ENCODE peak calls at places on chromosomes 1 and 21, in six cellular contexts. H, S, A, M, R and Q are unnamed samples.

GRCh38 chr1:240212552-240212951 is 120.9 kb downstream of the FMN2 start:
- DNase-seq in M (no peak), S (no peak), R (no peak), A (no peak), H (no peak), Q (no peak)

GRCh38 chr1:183914283-183914682 is 109.4 kb downstream of the RGL1 start:
- DNase-seq in H (no peak), R (no peak), M (no peak), S (no peak), A (no peak), Q (no peak)

GRCh38 chr1:14095001-14095400 is 395.0 kb downstream of the PRDM2 start:
- DNase-seq in S (no peak), H (no peak), R (peak; percentile 20), A (no peak), M (no peak), Q (no peak)

GRCh38 chr1:224481601-224482000 is 47.0 kb upstream of the WDR26 start:
- DNase-seq in H (no peak), S (no peak), M (no peak), R (no peak), A (no peak), Q (no peak)

GRCh38 chr1:83060216-83060615 is 938.7 kb downstream of the TTLL7 start:
- DNase-seq in R (no peak), A (no peak), H (no peak), S (no peak), M (no peak), Q (no peak)

GRCh38 chr1:226110249-226111108 is 48.0 kb downstream of the H3-3A start:
- DNase-seq in M (peak; percentile 75), H (peak; percentile 71), S (peak; percentile 86), R (no peak), A (peak; percentile 98), Q (peak; percentile 77)

GRCh38 chr1:1609822-1610485 is 5.3 kb upstream of the MIB2 start:
- DNase-seq in M (no peak), H (no peak), A (no peak), R (no peak), S (no peak), Q (no peak)

GRCh38 chr1:44569491-44569890 is 104.8 kb downstream of the TMEM53 start:
- DNase-seq in M (no peak), A (no peak), S (no peak), R (no peak), H (no peak), Q (no peak)

GRCh38 chr1:39835935-39836594 is 47.2 kb downstream of the TRIT1 start:
- DNase-seq in H (no peak), M (no peak), A (no peak), S (no peak), R (no peak), Q (no peak)

GRCh38 chr1:77228836-77229235 is 9.6 kb upstream of the PIGK start:
- DNase-seq in R (no peak), S (no peak), A (no peak), H (no peak), M (no peak), Q (no peak)

GRCh38 chr1:183355797-183356196 is 62.4 kb downstream of the NMNAT2 start:
- DNase-seq in H (no peak), A (no peak), M (no peak), S (no peak), R (no peak), Q (no peak)

GRCh38 chr1:84141177-84142003 is 2.7 kb upstream of the PRKACB start:
- DNase-seq in R (peak; percentile 5), A (no peak), M (no peak), S (no peak), H (no peak), Q (no peak)

GRCh38 chr1:40782371-40782956 is 1.1 kb upstream of the KCNQ4 start:
- DNase-seq in S (no peak), H (no peak), M (peak; percentile 42), A (no peak), R (no peak), Q (peak; percentile 67)

GRCh38 chr1:211738709-211739301 is 63.4 kb upstream of the NEK2 start:
- DNase-seq in H (no peak), R (no peak), S (peak; percentile 34), M (no peak), A (no peak), Q (no peak)

GRCh38 chr1:85484264-85484663 is 19.3 kb upstream of the DDAH1 start:
- DNase-seq in H (no peak), M (no peak), S (no peak), R (no peak), A (no peak), Q (no peak)

GRCh38 chr1:2443285-2444137 is 31.1 kb upstream of the PEX10 start:
- DNase-seq in R (no peak), A (no peak), H (no peak), M (no peak), S (peak; percentile 59), Q (no peak)

GRCh38 chr1:183403386-183403957 is 14.7 kb downstream of the NMNAT2 start:
- DNase-seq in S (no peak), H (no peak), R (no peak), A (no peak), M (no peak), Q (no peak)

GRCh38 chr1:243621973-243622372 is 228.1 kb downstream of the AKT3 start:
- DNase-seq in H (no peak), M (no peak), S (no peak), A (no peak), R (no peak), Q (no peak)

GRCh38 chr1:54279457-54279856 is 79.5 kb downstream of the MRPL37 start:
- DNase-seq in H (no peak), A (no peak), S (no peak), M (no peak), R (no peak), Q (no peak)

GRCh38 chr1:174791863-174792262 is 207.9 kb upstream of the CACYBP start:
- DNase-seq in R (no peak), S (no peak), H (peak; percentile 73), A (no peak), M (no peak), Q (no peak)

GRCh38 chr21:46552274-46552673 is 52.6 kb downstream of the S100B start:
- DNase-seq in M (no peak), H (no peak), S (no peak), R (no peak), A (no peak), Q (no peak)

GRCh38 chr1:12087797-12088314 is 24.8 kb downstream of the TNFRSF8 start:
- DNase-seq in M (no peak), S (no peak), R (no peak), H (no peak), A (no peak), Q (no peak)

GRCh38 chr1:46614604-46614984 is 2.0 kb downstream of the MOB3C start:
- DNase-seq in R (no peak), M (no peak), H (no peak), S (no peak), A (no peak), Q (no peak)

GRCh38 chr1:223228201-223228600 is 85.2 kb upstream of the TLR5 start:
- DNase-seq in M (no peak), H (no peak), R (no peak), S (no peak), A (no peak), Q (no peak)

GRCh38 chr1:24713176-24713575 is 32.1 kb upstream of the CLIC4 start:
- DNase-seq in S (no peak), R (no peak), M (no peak), H (no peak), A (no peak), Q (no peak)

GRCh38 chr1:54249798-54250497 is 50.0 kb downstream of the MRPL37 start:
- DNase-seq in R (no peak), H (no peak), A (no peak), M (no peak), S (no peak), Q (peak; percentile 58)

GRCh38 chr1:54697896-54698295 is 17.8 kb upstream of the TTC4 start:
- DNase-seq in H (no peak), R (no peak), S (no peak), M (no peak), A (no peak), Q (no peak)

GRCh38 chr21:43859747-43860214 is 5.2 kb upstream of the AGPAT3 start:
- DNase-seq in S (no peak), R (no peak), H (no peak), M (no peak), A (no peak), Q (no peak)

GRCh38 chr1:94974824-94975223 is 47.9 kb upstream of the CNN3 start:
- DNase-seq in H (no peak), M (no peak), S (no peak), R (no peak), A (no peak), Q (no peak)

GRCh38 chr1:198253668-198254067 is 96.9 kb downstream of the NEK7 start:
- DNase-seq in M (peak; percentile 14), H (no peak), S (no peak), A (peak; percentile 4), R (no peak), Q (no peak)

GRCh38 chr1:44650159-44650831 is 24.0 kb downstream of the TMEM53 start:
- DNase-seq in M (peak; percentile 74), R (no peak), A (no peak), S (no peak), H (no peak), Q (no peak)

GRCh38 chr1:118984086-118984989 is 3.8 kb downstream of the TBX15 start:
- DNase-seq in H (no peak), A (no peak), R (no peak), M (no peak), S (no peak), Q (peak; percentile 77)

GRCh38 chr1:33949570-33949969 is 85.7 kb downstream of the HMGB4 start:
- DNase-seq in S (no peak), M (no peak), A (no peak), H (no peak), R (no peak), Q (no peak)